ENCODE peak calls at places on chromosomes 7 and 10, in seven cellular contexts. One of them, this sample, is unnamed.

GRCh38 chr10:122142652-122143237 is 128.4 kb upstream of the BTBD16 start:
- DNase-seq in coronary artery: no peak
- DNase-seq in skeletal muscle cell: no peak
- DNase-seq in kidney epithelial cell: no peak
- DNase-seq in adrenal gland: peak; percentile 60
- DNase-seq in mammary epithelial cell: no peak
- DNase-seq in BJ: no peak
- DNase-seq in this sample: no peak

GRCh38 chr7:133150760-133151159 is 68.9 kb upstream of the CHCHD3 start:
- DNase-seq in mammary epithelial cell: no peak
- DNase-seq in adrenal gland: no peak
- DNase-seq in BJ: no peak
- DNase-seq in coronary artery: no peak
- DNase-seq in kidney epithelial cell: no peak
- DNase-seq in skeletal muscle cell: no peak
- DNase-seq in this sample: no peak

GRCh38 chr7:129188372-129188891 is at the start of gene SMO:
- DNase-seq in skeletal muscle cell: no peak
- DNase-seq in kidney epithelial cell: no peak
- DNase-seq in coronary artery: no peak
- DNase-seq in mammary epithelial cell: no peak
- DNase-seq in BJ: no peak
- DNase-seq in adrenal gland: no peak
- DNase-seq in this sample: no peak

GRCh38 chr10:16787361-16787791 is 29.8 kb downstream of the RSU1 start:
- DNase-seq in coronary artery: no peak
- DNase-seq in mammary epithelial cell: no peak
- DNase-seq in BJ: no peak
- DNase-seq in kidney epithelial cell: no peak
- DNase-seq in skeletal muscle cell: no peak
- DNase-seq in adrenal gland: no peak
- DNase-seq in this sample: no peak

GRCh38 chr7:80841566-80842478 is 77.0 kb downstream of the SEMA3C start:
- DNase-seq in adrenal gland: no peak
- DNase-seq in skeletal muscle cell: no peak
- DNase-seq in BJ: no peak
- DNase-seq in coronary artery: no peak
- DNase-seq in kidney epithelial cell: no peak
- DNase-seq in mammary epithelial cell: no peak
- DNase-seq in this sample: no peak

GRCh38 chr10:310976-311639 is 175.9 kb downstream of the ZMYND11 start:
- DNase-seq in BJ: peak; percentile 37
- DNase-seq in coronary artery: peak; percentile 40
- DNase-seq in adrenal gland: peak; percentile 30
- DNase-seq in skeletal muscle cell: no peak
- DNase-seq in mammary epithelial cell: no peak
- DNase-seq in kidney epithelial cell: no peak
- DNase-seq in this sample: no peak

GRCh38 chr7:36726806-36727503 is 2.7 kb upstream of the AOAH start:
- DNase-seq in kidney epithelial cell: no peak
- DNase-seq in adrenal gland: no peak
- DNase-seq in skeletal muscle cell: no peak
- DNase-seq in BJ: no peak
- DNase-seq in mammary epithelial cell: peak; percentile 14
- DNase-seq in coronary artery: no peak
- DNase-seq in this sample: no peak

GRCh38 chr10:88297103-88297502 is 286.0 kb downstream of the RNLS start:
- DNase-seq in mammary epithelial cell: no peak
- DNase-seq in skeletal muscle cell: no peak
- DNase-seq in BJ: no peak
- DNase-seq in coronary artery: no peak
- DNase-seq in kidney epithelial cell: no peak
- DNase-seq in adrenal gland: no peak
- DNase-seq in this sample: no peak

GRCh38 chr10:5589963-5590511 is 65.3 kb downstream of the CALML3 start:
- DNase-seq in kidney epithelial cell: no peak
- DNase-seq in BJ: no peak
- DNase-seq in coronary artery: no peak
- DNase-seq in skeletal muscle cell: no peak
- DNase-seq in adrenal gland: no peak
- DNase-seq in mammary epithelial cell: peak; percentile 58
- DNase-seq in this sample: peak; percentile 17

GRCh38 chr10:70845261-70845660 is 29.5 kb downstream of the SGPL1 start:
- DNase-seq in adrenal gland: no peak
- DNase-seq in BJ: no peak
- DNase-seq in mammary epithelial cell: no peak
- DNase-seq in kidney epithelial cell: no peak
- DNase-seq in coronary artery: no peak
- DNase-seq in skeletal muscle cell: no peak
- DNase-seq in this sample: no peak

GRCh38 chr7:1109581-1110310 is 21.8 kb downstream of the GPER1 start:
- DNase-seq in mammary epithelial cell: no peak
- DNase-seq in coronary artery: no peak
- DNase-seq in adrenal gland: no peak
- DNase-seq in kidney epithelial cell: no peak
- DNase-seq in skeletal muscle cell: no peak
- DNase-seq in BJ: no peak
- DNase-seq in this sample: no peak

GRCh38 chr7:48112431-48113165 is 23.5 kb downstream of the UPP1 start:
- DNase-seq in coronary artery: no peak
- DNase-seq in kidney epithelial cell: no peak
- DNase-seq in skeletal muscle cell: no peak
- DNase-seq in adrenal gland: peak; percentile 28
- DNase-seq in mammary epithelial cell: no peak
- DNase-seq in BJ: no peak
- DNase-seq in this sample: no peak

GRCh38 chr7:6323936-6324701 is 51.7 kb upstream of the CYTH3 start:
- DNase-seq in skeletal muscle cell: no peak
- DNase-seq in adrenal gland: no peak
- DNase-seq in mammary epithelial cell: no peak
- DNase-seq in coronary artery: no peak
- DNase-seq in kidney epithelial cell: no peak
- DNase-seq in BJ: no peak
- DNase-seq in this sample: no peak

DNA sequence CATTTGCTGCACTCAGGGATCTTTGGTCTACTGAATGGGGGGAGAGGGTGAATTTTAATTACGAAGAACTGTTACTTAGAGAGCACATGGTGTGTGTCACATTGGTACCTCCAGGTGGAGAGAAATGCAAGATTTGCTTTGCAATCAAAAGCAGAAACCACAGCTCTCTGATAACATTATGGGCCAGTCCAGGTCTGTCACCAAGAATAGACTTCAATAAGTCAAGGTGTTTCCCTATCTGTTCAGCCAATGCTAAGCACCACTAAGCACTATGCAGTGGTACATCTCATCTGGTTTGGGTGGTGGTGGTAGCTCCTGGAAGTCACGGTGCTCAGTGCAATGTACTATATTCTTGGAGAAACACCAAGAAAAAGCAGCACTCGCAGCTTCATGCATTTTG is 119.6 kb upstream of the AFAP1L2 start:
- DNase-seq in mammary epithelial cell: no peak
- DNase-seq in coronary artery: no peak
- DNase-seq in adrenal gland: no peak
- DNase-seq in BJ: no peak
- DNase-seq in skeletal muscle cell: no peak
- DNase-seq in kidney epithelial cell: no peak
- DNase-seq in this sample: no peak
- H3K4me3 ChIP-seq in mammary epithelial cell: no peak overlapping the region
- H3K4me3 ChIP-seq in coronary artery: peak overlapping the region; percentile 2
- H3K4me3 ChIP-seq in adrenal gland: no peak overlapping the region
- H3K4me3 ChIP-seq in BJ: no peak overlapping the region
- H3K4me3 ChIP-seq in skeletal muscle cell: no peak overlapping the region
- H3K4me3 ChIP-seq in kidney epithelial cell: no peak overlapping the region
- H3K4me3 ChIP-seq in this sample: no peak overlapping the region

GRCh38 chr10:30387646-30388243 is 38.7 kb upstream of the MTPAP start:
- DNase-seq in mammary epithelial cell: peak; percentile 87
- DNase-seq in kidney epithelial cell: peak; percentile 38
- DNase-seq in coronary artery: no peak
- DNase-seq in BJ: no peak
- DNase-seq in adrenal gland: no peak
- DNase-seq in skeletal muscle cell: no peak
- DNase-seq in this sample: no peak
- H3K4me3 ChIP-seq in mammary epithelial cell: no peak overlapping the region
- H3K4me3 ChIP-seq in kidney epithelial cell: no peak overlapping the region
- H3K4me3 ChIP-seq in coronary artery: no peak overlapping the region
- H3K4me3 ChIP-seq in BJ: no peak overlapping the region
- H3K4me3 ChIP-seq in adrenal gland: no peak overlapping the region
- H3K4me3 ChIP-seq in skeletal muscle cell: no peak overlapping the region
- H3K4me3 ChIP-seq in this sample: no peak overlapping the region

GRCh38 chr7:70032673-70033072 is 434.4 kb downstream of the AUTS2 start:
- DNase-seq in kidney epithelial cell: no peak
- DNase-seq in BJ: no peak
- DNase-seq in adrenal gland: no peak
- DNase-seq in mammary epithelial cell: no peak
- DNase-seq in skeletal muscle cell: no peak
- DNase-seq in coronary artery: no peak
- DNase-seq in this sample: no peak
- H3K4me3 ChIP-seq in kidney epithelial cell: no peak overlapping the region
- H3K4me3 ChIP-seq in BJ: no peak overlapping the region
- H3K4me3 ChIP-seq in adrenal gland: no peak overlapping the region
- H3K4me3 ChIP-seq in mammary epithelial cell: no peak overlapping the region
- H3K4me3 ChIP-seq in skeletal muscle cell: no peak overlapping the region
- H3K4me3 ChIP-seq in coronary artery: no peak overlapping the region
- H3K4me3 ChIP-seq in this sample: no peak overlapping the region

DNA sequence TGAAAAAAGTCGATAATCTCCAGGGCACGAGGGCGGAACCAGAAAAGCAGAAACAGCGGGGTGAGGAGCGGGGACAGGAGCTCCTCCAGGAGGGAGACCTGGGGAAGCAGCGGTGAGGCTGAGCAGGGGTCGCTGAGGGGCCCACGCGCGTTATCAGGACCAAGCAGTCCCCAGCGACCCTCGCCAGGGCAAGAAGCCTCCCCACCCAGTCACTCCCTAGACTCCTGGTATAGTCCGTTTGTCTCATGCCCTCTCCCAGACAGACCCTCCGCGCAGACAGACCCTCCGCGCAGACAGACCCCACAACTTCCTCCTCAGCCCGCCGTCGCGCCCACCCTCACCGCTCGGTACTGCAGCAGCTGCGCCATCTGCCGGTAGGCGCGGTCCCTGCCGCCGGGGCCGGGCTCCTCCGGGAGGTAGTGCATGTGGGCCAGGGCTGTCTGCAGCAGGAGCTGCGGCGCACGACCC is 6.3 kb downstream of the ATG9B start:
- DNase-seq in kidney epithelial cell: no peak
- DNase-seq in coronary artery: no peak
- DNase-seq in mammary epithelial cell: peak; percentile 25
- DNase-seq in skeletal muscle cell: no peak
- DNase-seq in adrenal gland: peak; percentile 81
- DNase-seq in BJ: no peak
- DNase-seq in this sample: no peak
- H3K4me3 ChIP-seq in kidney epithelial cell: no peak overlapping the region
- H3K4me3 ChIP-seq in coronary artery: peak overlapping the region; percentile 63
- H3K4me3 ChIP-seq in mammary epithelial cell: no peak overlapping the region
- H3K4me3 ChIP-seq in skeletal muscle cell: peak overlapping the region; percentile 53
- H3K4me3 ChIP-seq in adrenal gland: peak overlapping the region; percentile 26
- H3K4me3 ChIP-seq in BJ: peak overlapping the region; percentile 14
- H3K4me3 ChIP-seq in this sample: peak overlapping the region; percentile 47

GRCh38 chr10:32446701-32447406 is 914 bp downstream of the CCDC7 start:
- DNase-seq in coronary artery: no peak
- DNase-seq in adrenal gland: no peak
- DNase-seq in mammary epithelial cell: no peak
- DNase-seq in kidney epithelial cell: no peak
- DNase-seq in skeletal muscle cell: no peak
- DNase-seq in BJ: no peak
- DNase-seq in this sample: no peak

GRCh38 chr10:32445740-32446615 is at the start of gene CCDC7:
- DNase-seq in mammary epithelial cell: peak; percentile 90
- DNase-seq in BJ: peak; percentile 44
- DNase-seq in coronary artery: peak; percentile 88
- DNase-seq in skeletal muscle cell: peak; percentile 56
- DNase-seq in adrenal gland: peak; percentile 89
- DNase-seq in kidney epithelial cell: peak; percentile 37
- DNase-seq in this sample: peak; percentile 14

DNA sequence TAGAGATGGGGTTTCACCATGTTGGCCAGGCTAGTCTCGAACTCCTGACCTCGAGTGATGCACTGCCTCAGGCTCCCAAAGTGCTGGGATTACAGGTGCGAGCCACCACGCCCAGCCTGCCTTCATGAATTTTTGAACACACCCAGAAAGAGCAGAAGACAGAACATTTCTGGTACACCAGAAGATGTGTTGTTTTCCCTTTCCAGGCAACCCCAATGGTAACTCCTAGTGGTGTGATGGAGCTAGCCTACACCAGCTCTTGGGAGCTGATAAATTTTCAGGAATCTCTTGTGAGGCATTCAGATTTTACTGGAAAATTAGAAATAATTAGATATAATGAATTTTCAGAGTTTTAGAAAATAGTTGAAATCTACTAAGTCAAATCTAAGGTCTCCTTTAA is 904 bp upstream of the CCDC7 start:
- DNase-seq in skeletal muscle cell: no peak
- DNase-seq in kidney epithelial cell: no peak
- DNase-seq in adrenal gland: no peak
- DNase-seq in coronary artery: no peak
- DNase-seq in mammary epithelial cell: no peak
- DNase-seq in BJ: no peak
- DNase-seq in this sample: no peak
- H3K4me3 ChIP-seq in skeletal muscle cell: peak overlapping the region; percentile 95
- H3K4me3 ChIP-seq in kidney epithelial cell: no peak overlapping the region
- H3K4me3 ChIP-seq in adrenal gland: peak overlapping the region; percentile 66
- H3K4me3 ChIP-seq in coronary artery: peak overlapping the region; percentile 77
- H3K4me3 ChIP-seq in mammary epithelial cell: peak overlapping the region; percentile 99
- H3K4me3 ChIP-seq in BJ: no peak overlapping the region
- H3K4me3 ChIP-seq in this sample: peak overlapping the region; percentile 83

This sample was measured in AG04449.